ENCODE peak calls at places on chromosome 18, in four cellular contexts. C is dorsolateral prefrontal cortex, K is adrenal gland, D is H9. F is an unnamed sample.

GRCh38 chr18:73950116-73950705 is 197.4 kb downstream of the FBXO15 start:
- DNase-seq in D (no peak), C (no peak), K (no peak), F (no peak)

GRCh38 chr18:5546660-5547059 is 2.9 kb upstream of the EPB41L3 start:
- DNase-seq in C (peak), D (peak), K (peak), F (no peak)

GRCh38 chr18:38695559-38696270 is 1130.1 kb upstream of the CELF4 start:
- DNase-seq in K (no peak), D (no peak), C (no peak), F (no peak)

GRCh38 chr18:55328301-55328700 is 259.7 kb downstream of the TCF4 start:
- DNase-seq in C (no peak), D (no peak), K (no peak), F (no peak)

GRCh38 chr18:13043066-13043465 is 51.9 kb downstream of the CEP192 start:
- DNase-seq in C (no peak), D (no peak), K (no peak), F (no peak)

GRCh38 chr18:41938445-41938844 is 16.6 kb upstream of the PIK3C3 start:
- DNase-seq in D (no peak), K (no peak), C (no peak), F (no peak)

GRCh38 chr18:34595673-34596072 is 114.4 kb upstream of the DTNA start:
- DNase-seq in C (no peak), D (peak), K (peak), F (no peak)

GRCh38 chr18:44816028-44816427 is 135.3 kb downstream of the SETBP1 start:
- DNase-seq in K (no peak), D (no peak), C (no peak), F (no peak)

GRCh38 chr18:48137354-48138208 is 207.1 kb upstream of the SMAD2 start:
- DNase-seq in K (no peak), D (no peak), C (no peak), F (no peak)

GRCh38 chr18:47953471-47953931 is 23.0 kb upstream of the SMAD2 start:
- DNase-seq in K (peak), C (peak), D (no peak), F (no peak)

GRCh38 chr18:74905245-74905644 is 303.7 kb downstream of the PTGR3 start:
- DNase-seq in C (peak), K (no peak), D (no peak), F (no peak)

GRCh38 chr18:62781262-62781661 is 65.9 kb downstream of the PHLPP1 start:
- DNase-seq in C (no peak), D (no peak), K (no peak), F (no peak)

GRCh38 chr18:26088482-26088881 is 1.9 kb downstream of the SS18 start:
- DNase-seq in K (no peak), C (no peak), D (no peak), F (no peak)

GRCh38 chr18:13260114-13260926 is 41.8 kb downstream of the LDLRAD4 start:
- DNase-seq in K (peak), D (no peak), C (no peak), F (no peak)

GRCh38 chr18:36028859-36029258 is 38.5 kb downstream of the RPRD1A start:
- DNase-seq in C (no peak), D (no peak), K (peak), F (no peak)

GRCh38 chr18:36023336-36023735 is 44.0 kb downstream of the RPRD1A start:
- DNase-seq in K (no peak), C (no peak), D (no peak), F (no peak)

GRCh38 chr18:36020174-36020711 is 47.1 kb downstream of the RPRD1A start:
- DNase-seq in C (no peak), D (no peak), K (no peak), F (no peak)

DNA sequence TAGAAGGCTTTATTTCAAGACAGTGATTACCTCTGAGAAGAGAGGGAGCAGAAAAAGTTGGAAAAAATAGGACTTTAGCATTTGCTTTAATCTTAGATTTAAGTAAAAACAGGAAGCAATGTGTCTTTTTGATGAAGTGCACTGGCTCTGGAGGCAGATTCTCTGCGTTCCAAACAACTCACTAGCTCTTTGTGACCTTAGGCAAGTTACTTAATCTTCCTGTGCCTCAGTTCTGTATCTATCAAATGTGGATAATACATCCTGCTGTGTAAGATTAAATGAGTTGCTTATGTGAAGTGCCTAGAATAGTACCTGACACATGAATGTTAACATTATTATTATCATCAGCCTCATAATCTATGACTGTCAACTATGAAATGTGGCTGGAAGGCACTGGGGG is 42.3 kb downstream of the RPRD1A start:
- DNase-seq in C (no peak), K (peak), D (no peak), F (no peak)
- H3K27ac ChIP-seq in C (no peak), K (peak), D (no peak), F (no peak)

DNA sequence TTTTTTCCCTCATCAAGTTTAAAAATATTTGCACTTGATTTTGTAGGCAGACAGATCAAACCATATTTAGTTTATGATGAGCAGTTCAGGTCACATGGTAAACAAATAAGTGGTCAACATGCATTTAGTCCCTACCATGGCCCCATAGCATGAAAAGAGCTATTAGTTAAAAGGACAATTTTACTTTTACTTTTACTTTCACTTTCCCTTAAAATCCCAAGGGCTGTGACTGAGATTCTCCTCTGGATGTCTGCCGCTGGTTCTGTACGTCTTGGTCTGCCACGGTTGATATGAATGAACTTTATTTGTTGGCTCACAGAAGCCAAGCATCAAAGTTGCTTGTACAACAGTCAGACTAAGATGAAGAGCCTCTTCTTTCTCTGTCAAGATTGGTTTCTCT is 626.2 kb upstream of the CDH7 start:
- DNase-seq in C (no peak), D (no peak), K (no peak), F (no peak)
- H3K27ac ChIP-seq in C (no peak), D (no peak), K (no peak), F (no peak)

GRCh38 chr18:11865071-11865470 is 13.9 kb downstream of the CHMP1B start:
- DNase-seq in D (no peak), C (no peak), K (no peak), F (no peak)

GRCh38 chr18:11860594-11861450 is 9.6 kb downstream of the CHMP1B start:
- DNase-seq in D (no peak), C (no peak), K (no peak), F (no peak)

GRCh38 chr18:11861583-11862288 is 10.5 kb downstream of the CHMP1B start:
- DNase-seq in K (no peak), C (no peak), D (no peak), F (no peak)

GRCh38 chr18:11859903-11860407 is 8.7 kb downstream of the CHMP1B start:
- DNase-seq in D (no peak), C (no peak), K (no peak), F (no peak)

GRCh38 chr18:11862468-11863137 is 11.4 kb downstream of the CHMP1B start:
- DNase-seq in K (no peak), C (no peak), D (no peak), F (no peak)
- H3K27ac ChIP-seq in K (no peak), C (no peak), D (no peak), F (no peak)

GRCh38 chr18:710418-711300 is 1.8 kb downstream of the ENOSF1 start:
- DNase-seq in C (no peak), K (no peak), D (no peak), F (no peak)
- H3K27ac ChIP-seq in C (peak), K (peak), D (no peak), F (peak)

GRCh38 chr18:60350975-60351374 is 21.6 kb downstream of the MC4R start:
- DNase-seq in K (no peak), D (no peak), C (no peak), F (no peak)

GRCh38 chr18:60350150-60350549 is 22.4 kb downstream of the MC4R start:
- DNase-seq in K (no peak), D (no peak), C (no peak), F (no peak)

GRCh38 chr18:60347526-60348045 is 25.0 kb downstream of the MC4R start:
- DNase-seq in D (no peak), C (no peak), K (no peak), F (no peak)
- H3K27ac ChIP-seq in D (no peak), C (no peak), K (no peak), F (no peak)

GRCh38 chr18:21499997-21500396 is 100.5 kb downstream of the ESCO1 start:
- DNase-seq in C (no peak), D (no peak), K (no peak), F (no peak)

GRCh38 chr18:21505231-21505630 is 95.3 kb downstream of the ESCO1 start:
- DNase-seq in D (no peak), K (no peak), C (no peak), F (no peak)

GRCh38 chr18:21508302-21508701 is 92.2 kb downstream of the ESCO1 start:
- DNase-seq in D (no peak), K (no peak), C (no peak), F (no peak)

GRCh38 chr18:21502661-21503060 is 97.8 kb downstream of the ESCO1 start:
- DNase-seq in K (no peak), C (no peak), D (no peak), F (no peak)
- H3K27ac ChIP-seq in K (no peak), C (no peak), D (no peak), F (no peak)

GRCh38 chr18:8426401-8426800 is 182.8 kb upstream of the RAB12 start:
- DNase-seq in D (peak), K (no peak), C (no peak), F (no peak)

GRCh38 chr18:8424481-8424880 is 184.8 kb upstream of the RAB12 start:
- DNase-seq in K (no peak), C (no peak), D (no peak), F (no peak)

GRCh38 chr18:8427339-8427738 is 181.9 kb upstream of the RAB12 start:
- DNase-seq in C (no peak), D (no peak), K (no peak), F (no peak)

GRCh38 chr18:8423051-8423558 is 186.1 kb upstream of the RAB12 start:
- DNase-seq in C (no peak), D (no peak), K (peak), F (no peak)

GRCh38 chr18:8424917-8425725 is 184.1 kb upstream of the RAB12 start:
- DNase-seq in K (peak), D (no peak), C (no peak), F (no peak)
- H3K27ac ChIP-seq in K (no peak), D (no peak), C (no peak), F (no peak)